ENCODE peak calls at places on chromosomes 11 and 22, in four cellular contexts. G is kidney tubule cell, K is HTR-8/SVneo, F is Calu3. V is an unnamed sample.

GRCh38 chr11:57460756-57461749 is 725 bp downstream of the RTN4RL2 start:
- DNase-seq in F (no peak), K (no peak), G (no peak), V (no peak)

GRCh38 chr11:116981216-116981887 is 116.9 kb downstream of the SIK3 start:
- DNase-seq in F (no peak), K (no peak), G (no peak), V (no peak)

GRCh38 chr22:45503816-45504702 is 1.4 kb downstream of the FBLN1 start:
- DNase-seq in G (no peak), F (no peak), K (no peak), V (no peak)

GRCh38 chr11:126753990-126754389 is 246.6 kb downstream of the KIRREL3 start:
- DNase-seq in K (no peak), F (no peak), G (no peak), V (no peak)

GRCh38 chr22:17865183-17866055 is 91.2 kb upstream of the BID start:
- DNase-seq in F (no peak), G (peak), K (no peak), V (no peak)

GRCh38 chr11:95149659-95150294 is 60.1 kb downstream of the ENDOD1 start:
- DNase-seq in F (peak), G (peak), K (no peak), V (peak)

GRCh38 chr11:134373591-134374052 is 38.4 kb downstream of the B3GAT1 start:
- DNase-seq in G (no peak), K (no peak), F (no peak), V (no peak)

GRCh38 chr11:73318501-73319011 is 10.5 kb downstream of the ARHGEF17 start:
- DNase-seq in G (no peak), K (no peak), F (no peak), V (no peak)

GRCh38 chr22:27370281-27370680 is 431.3 kb downstream of the MN1 start:
- DNase-seq in F (no peak), G (peak), K (no peak), V (no peak)

GRCh38 chr22:25956801-25957200 is 212.5 kb upstream of the SEZ6L start:
- DNase-seq in F (no peak), G (no peak), K (no peak), V (no peak)

GRCh38 chr11:67029146-67029545 is 6.2 kb downstream of the SYT12 start:
- DNase-seq in G (no peak), F (no peak), K (no peak), V (no peak)

GRCh38 chr11:123853038-123853437 is 32.4 kb downstream of the TMEM225 start:
- DNase-seq in K (no peak), G (no peak), F (no peak), V (no peak)

GRCh38 chr11:116707250-116707649 is 65.5 kb downstream of the BUD13 start:
- DNase-seq in G (peak), F (peak), K (no peak), V (no peak)

GRCh38 chr11:63826471-63827190 is 12.3 kb upstream of the MARK2 start:
- DNase-seq in F (no peak), G (no peak), K (no peak), V (no peak)

GRCh38 chr11:41779401-41779960 is 320.0 kb upstream of the LRRC4C start:
- DNase-seq in G (no peak), K (no peak), F (no peak), V (no peak)

GRCh38 chr11:81070948-81071347 is 1630.1 kb upstream of the TENM4 start:
- DNase-seq in F (no peak), G (no peak), K (no peak), V (no peak)

GRCh38 chr22:48444320-48445112 is 1383.2 kb downstream of the BRD1 start:
- DNase-seq in G (peak), K (no peak), F (no peak), V (peak)